ENCODE peak calls at places on chromosomes 7 and 10, in seven cellular contexts. R is ACHN, O is GM12891, I is hypothalamus, M is upper lobe of right lung, A is HuH-7, S is amniotic epithelial cell. V is an unnamed sample.

GRCh38 chr10:87705339-87705738 is 45.7 kb downstream of the PAPSS2 start:
- DNase-seq in M (no peak), A (no peak), I (no peak), O (no peak), R (no peak), S (peak; percentile 58), V (no peak)

GRCh38 chr7:135510603-135511183 is 791 bp upstream of the CNOT4 start:
- DNase-seq in O (no peak), S (peak; percentile 20), I (no peak), R (peak; percentile 42), A (peak; percentile 10), M (no peak), V (no peak)

GRCh38 chr7:92731327-92732063 is 104.9 kb downstream of the CDK6 start:
- DNase-seq in I (no peak), R (no peak), M (no peak), A (no peak), S (peak; percentile 71), O (no peak), V (no peak)

GRCh38 chr10:5818048-5818331 is 4.8 kb upstream of the GDI2 start:
- DNase-seq in I (no peak), M (no peak), S (no peak), R (no peak), A (no peak), O (no peak), V (no peak)

GRCh38 chr10:112346774-112347173 is 27.1 kb upstream of the ACSL5 start:
- DNase-seq in O (no peak), I (no peak), M (no peak), S (no peak), R (no peak), A (no peak), V (no peak)

GRCh38 chr10:5948999-5949759 is 28.2 kb downstream of the IL15RA start:
- DNase-seq in M (peak; percentile 82), O (no peak), A (peak; percentile 83), I (peak; percentile 34), S (peak; percentile 60), R (peak; percentile 71), V (no peak)

GRCh38 chr7:26200113-26200443 is 468 bp downstream of the HNRNPA2B1 start:
- DNase-seq in A (peak; percentile 42), I (peak; percentile 47), M (peak; percentile 87), O (no peak), S (no peak), R (peak; percentile 63), V (peak; percentile 79)

GRCh38 chr7:128178611-128179010 is 62.5 kb upstream of the LEP start:
- DNase-seq in A (no peak), M (no peak), O (no peak), S (no peak), R (no peak), I (no peak), V (no peak)

GRCh38 chr7:2190531-2190930 is 42.2 kb downstream of the MAD1L1 start:
- DNase-seq in O (no peak), A (no peak), I (no peak), M (no peak), S (peak; percentile 15), R (no peak), V (no peak)

GRCh38 chr7:7504910-7505704 is 30.6 kb downstream of the COL28A1 start:
- DNase-seq in A (no peak), M (no peak), R (no peak), S (no peak), O (no peak), I (no peak), V (no peak)

GRCh38 chr10:110456046-110456445 is 41.7 kb upstream of the DUSP5 start:
- DNase-seq in S (no peak), M (no peak), R (peak; percentile 76), A (no peak), O (no peak), I (no peak), V (no peak)

GRCh38 chr10:51079331-51079730 is 5.0 kb downstream of the PRKG1 start:
- DNase-seq in R (no peak), O (no peak), I (no peak), S (no peak), A (no peak), M (no peak), V (no peak)

GRCh38 chr7:143323650-143324049 is 7.7 kb downstream of the CLCN1 start:
- DNase-seq in M (no peak), R (no peak), S (no peak), O (no peak), I (no peak), A (no peak), V (no peak)

GRCh38 chr10:33410096-33410859 is 75.8 kb upstream of the NRP1 start:
- DNase-seq in O (no peak), I (no peak), M (no peak), A (no peak), S (peak; percentile 20), R (no peak), V (no peak)

GRCh38 chr10:125859128-125859817 is 21.8 kb downstream of the DHX32 start:
- DNase-seq in O (no peak), A (no peak), S (no peak), R (no peak), I (no peak), M (no peak), V (no peak)

GRCh38 chr10:123269017-123269552 is 114.9 kb downstream of the BUB3 start:
- DNase-seq in I (no peak), A (no peak), R (no peak), S (no peak), M (no peak), O (no peak), V (no peak)

GRCh38 chr10:71975087-71975890 is 11.1 kb downstream of the CHST3 start:
- DNase-seq in O (no peak), M (peak; percentile 63), I (peak; percentile 75), A (no peak), R (peak; percentile 74), S (no peak), V (no peak)

GRCh38 chr7:39248041-39248692 is 270.5 kb downstream of the POU6F2 start:
- DNase-seq in O (no peak), A (no peak), I (no peak), S (no peak), M (no peak), R (no peak), V (no peak)

GRCh38 chr10:12729885-12730284 is 271.6 kb downstream of the CCDC3 start:
- DNase-seq in O (no peak), R (no peak), I (no peak), A (no peak), S (no peak), M (no peak), V (no peak)

GRCh38 chr10:50512214-50512595 is 111.6 kb downstream of the SGMS1 start:
- DNase-seq in R (no peak), A (no peak), M (no peak), I (no peak), S (no peak), O (no peak), V (no peak)

GRCh38 chr7:133871757-133872156 is 255.4 kb upstream of the LRGUK start:
- DNase-seq in A (no peak), R (no peak), O (no peak), I (no peak), M (no peak), S (no peak), V (no peak)

GRCh38 chr7:93968911-93969620 is 35.1 kb downstream of the BET1 start:
- DNase-seq in I (no peak), S (peak; percentile 64), M (no peak), O (no peak), R (no peak), A (no peak), V (no peak)

GRCh38 chr10:77949167-77949566 is 22.6 kb upstream of the DLG5 start:
- DNase-seq in R (peak; percentile 54), A (no peak), I (no peak), S (peak; percentile 63), O (no peak), M (no peak), V (no peak)

GRCh38 chr7:102393467-102393866 is 2.7 kb upstream of the PRKRIP1 start:
- DNase-seq in O (no peak), A (no peak), R (no peak), I (no peak), S (peak; percentile 19), M (no peak), V (no peak)

GRCh38 chr10:23096814-23097549 is 1.6 kb downstream of the MSRB2 start:
- DNase-seq in M (no peak), A (no peak), O (no peak), S (peak; percentile 99), R (no peak), I (no peak), V (peak; percentile 14)

GRCh38 chr10:86179961-86180360 is 186.6 kb downstream of the GRID1 start:
- DNase-seq in A (no peak), M (peak; percentile 23), O (no peak), S (no peak), I (no peak), R (no peak), V (no peak)

GRCh38 chr10:110600487-110601101 is 33.1 kb downstream of the SMC3 start:
- DNase-seq in A (peak; percentile 36), S (peak; percentile 59), R (peak; percentile 79), I (no peak), M (no peak), O (no peak), V (no peak)

GRCh38 chr10:14751576-14752330 is 22.9 kb downstream of the FAM107B start:
- DNase-seq in A (no peak), M (no peak), R (no peak), I (no peak), O (no peak), S (peak; percentile 59), V (no peak)

GRCh38 chr7:74061840-74062539 is 21.6 kb upstream of the LIMK1 start:
- DNase-seq in M (peak; percentile 91), I (peak; percentile 60), R (peak; percentile 98), A (no peak), O (peak; percentile 72), S (peak; percentile 95), V (peak; percentile 26)

GRCh38 chr7:131633342-131633843 is 77.0 kb upstream of the PODXL start:
- DNase-seq in O (no peak), A (no peak), S (peak; percentile 78), I (no peak), R (no peak), M (no peak), V (no peak)

GRCh38 chr10:69014171-69014570 is 25.6 kb downstream of the KIFBP start:
- DNase-seq in S (peak; percentile 91), O (no peak), A (no peak), R (no peak), M (no peak), I (no peak), V (no peak)

GRCh38 chr10:6457376-6457775 is 122.7 kb downstream of the PRKCQ start:
- DNase-seq in O (no peak), S (no peak), M (no peak), R (no peak), A (no peak), I (no peak), V (no peak)

GRCh38 chr7:2299131-2299829 is 15.0 kb downstream of the SNX8 start:
- DNase-seq in M (peak; percentile 84), S (peak; percentile 91), R (no peak), O (no peak), I (no peak), A (no peak), V (no peak)

GRCh38 chr7:95996174-95996573 is 223.8 kb downstream of the DYNC1I1 start:
- DNase-seq in A (no peak), O (no peak), M (no peak), I (no peak), S (no peak), R (no peak), V (no peak)